ENCODE peak calls at places on chromosomes 11 and 22, in five cellular contexts. N is aorta, W is IMR-90, Y is pancreas, E is colonic mucosa. Z is an unnamed sample.
A peak's percentile ranks its signal among the peaks of the same experiment; 100 is the strongest.

GRCh38 chr11:121464352-121464946 is 11.7 kb upstream of the SORL1-AS1 start:
- DNase-seq in N (peak; percentile 84), W (peak; percentile 94), Y (peak; percentile 31), E (no peak), Z (peak; percentile 80)

GRCh38 chr22:49725516-49725915 is 102.2 kb downstream of the BRD1 start:
- DNase-seq in N (no peak), W (no peak), Y (no peak), E (no peak), Z (no peak)

GRCh38 chr11:133163463-133164419 is 368.6 kb downstream of the OPCML start:
- DNase-seq in N (no peak), W (peak; percentile 20), Y (no peak), E (peak; percentile 24), Z (no peak)

GRCh38 chr11:96708469-96708868 is 318.7 kb downstream of the JRKL start:
- DNase-seq in N (no peak), W (no peak), Y (no peak), E (no peak), Z (no peak)

GRCh38 chr11:133990501-133990900 is 33.7 kb upstream of the IGSF9B start:
- DNase-seq in N (peak; percentile 15), W (no peak), Y (no peak), E (no peak), Z (no peak)

GRCh38 chr11:8768625-8769333 is 86.2 kb downstream of the RPL27A start:
- DNase-seq in N (no peak), W (peak; percentile 89), Y (no peak), E (no peak), Z (no peak)

GRCh38 chr11:3353066-3353465 is 25.9 kb downstream of the ZNF195 start:
- DNase-seq in N (no peak), W (no peak), Y (no peak), E (no peak), Z (no peak)

GRCh38 chr22:45268958-45269844 is 15.5 kb upstream of the UPK3A start:
- DNase-seq in N (peak; percentile 96), W (peak; percentile 53), Y (peak; percentile 74), E (peak; percentile 87), Z (peak; percentile 87)

GRCh38 chr11:113179181-113179701 is 135.1 kb upstream of the TTC12 start:
- DNase-seq in N (no peak), W (no peak), Y (no peak), E (no peak), Z (no peak)

GRCh38 chr11:33633251-33634003 is 67.2 kb downstream of the C11orf91 start:
- DNase-seq in N (no peak), W (peak; percentile 72), Y (no peak), E (no peak), Z (no peak)

GRCh38 chr11:47842749-47843148 is 5.4 kb downstream of the NUP160 start:
- DNase-seq in N (no peak), W (no peak), Y (no peak), E (no peak), Z (no peak)

GRCh38 chr22:48734359-48734758 is 1093.3 kb downstream of the BRD1 start:
- DNase-seq in N (peak; percentile 22), W (no peak), Y (no peak), E (no peak), Z (no peak)

GRCh38 chr22:43620197-43620596 is 191.9 kb downstream of the EFCAB6 start:
- DNase-seq in N (no peak), W (no peak), Y (no peak), E (no peak), Z (no peak)

GRCh38 chr22:27488456-27489224 is 312.9 kb downstream of the MN1 start:
- DNase-seq in N (no peak), W (no peak), Y (peak; percentile 42), E (peak; percentile 32), Z (no peak)

GRCh38 chr11:76615950-76616349 is 54.6 kb downstream of the LRRC32 start:
- DNase-seq in N (peak; percentile 90), W (peak; percentile 38), Y (no peak), E (peak; percentile 80), Z (no peak)

GRCh38 chr11:35751664-35752061 is 89.1 kb downstream of the TRIM44 start:
- DNase-seq in N (no peak), W (no peak), Y (no peak), E (no peak), Z (no peak)

GRCh38 chr11:3161309-3161708 is 3.8 kb downstream of the OSBPL5 start:
- DNase-seq in N (peak; percentile 72), W (no peak), Y (no peak), E (no peak), Z (peak; percentile 65)

GRCh38 chr11:105719073-105719846 is 109.4 kb downstream of the GRIA4 start:
- DNase-seq in N (no peak), W (peak; percentile 92), Y (no peak), E (no peak), Z (no peak)

GRCh38 chr11:125591659-125592304 is 870 bp upstream of the STT3A start:
- DNase-seq in N (peak; percentile 80), W (peak; percentile 13), Y (peak; percentile 33), E (peak; percentile 47), Z (peak; percentile 50)

GRCh38 chr11:64297722-64298358 is 2.3 kb upstream of the CATSPERZ start:
- DNase-seq in N (no peak), W (no peak), Y (no peak), E (no peak), Z (no peak)

GRCh38 chr11:64296236-64296635 is 3.9 kb upstream of the CATSPERZ start:
- DNase-seq in N (no peak), W (no peak), Y (no peak), E (no peak), Z (no peak)

GRCh38 chr11:64296830-64297721 is 3.1 kb upstream of the CATSPERZ start:
- DNase-seq in N (no peak), W (no peak), Y (no peak), E (no peak), Z (no peak)

GRCh38 chr11:64299847-64300648 is at the start of gene CATSPERZ:
- DNase-seq in N (no peak), W (no peak), Y (no peak), E (no peak), Z (no peak)

GRCh38 chr11:64298966-64299846 is 952 bp upstream of the CATSPERZ start:
- DNase-seq in N (peak; percentile 92), W (no peak), Y (peak; percentile 61), E (peak; percentile 65), Z (peak; percentile 90)
- H3K27me3 ChIP-seq in N (no peaks in the 10 kb centered on the region), W (peaks cover 65% of the 10 kb centered on the region), Y (peaks cover 3% of the 10 kb centered on the region), E (peaks cover 55% of the 10 kb centered on the region), Z (peaks cover 68% of the 10 kb centered on the region)

GRCh38 chr11:14637868-14638409 is 5.7 kb upstream of the PDE3B start:
- DNase-seq in N (no peak), W (no peak), Y (no peak), E (no peak), Z (no peak)

GRCh38 chr11:14635559-14635958 is 8.0 kb upstream of the PDE3B start:
- DNase-seq in N (no peak), W (no peak), Y (no peak), E (no peak), Z (no peak)

GRCh38 chr11:14636119-14636518 is 7.5 kb upstream of the PDE3B start:
- DNase-seq in N (no peak), W (no peak), Y (no peak), E (no peak), Z (no peak)

GRCh38 chr11:14641801-14642200 is 1.8 kb upstream of the PDE3B start:
- DNase-seq in N (no peak), W (no peak), Y (no peak), E (no peak), Z (no peak)

DNA sequence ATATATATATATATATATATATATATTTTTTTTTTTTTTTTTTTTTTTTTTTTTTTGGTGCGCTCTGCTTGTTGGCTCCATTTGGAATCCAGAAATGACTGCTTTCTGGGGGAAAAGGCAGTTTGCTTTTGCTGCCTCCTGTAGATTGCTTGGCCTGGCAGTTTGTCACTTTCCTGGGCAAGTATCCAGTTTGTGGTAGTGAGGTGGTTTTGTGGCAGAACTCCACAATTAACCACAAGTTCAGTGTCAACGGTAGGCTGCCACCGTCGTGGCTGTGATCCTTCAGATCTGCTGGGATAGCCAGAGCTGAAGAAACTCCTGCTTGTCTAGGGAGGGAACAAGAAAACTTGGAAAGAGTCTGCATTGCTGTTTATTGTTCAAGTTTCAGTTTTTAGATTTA is 5.0 kb upstream of the PDE3B start:
- DNase-seq in N (no peak), W (no peak), Y (no peak), E (no peak), Z (no peak)
- H3K27me3 ChIP-seq in N (no peaks in the 10 kb centered on the region), W (peaks cover 2% of the 10 kb centered on the region), Y (no peaks in the 10 kb centered on the region), E (no peaks in the 10 kb centered on the region), Z (no peaks in the 10 kb centered on the region)

GRCh38 chr11:116062526-116063171 is 558.4 kb upstream of the CADM1 start:
- DNase-seq in N (no peak), W (no peak), Y (no peak), E (no peak), Z (no peak)
- H3K27me3 ChIP-seq in N (no peaks in the 10 kb centered on the region), W (no peaks in the 10 kb centered on the region), Y (no peaks in the 10 kb centered on the region), E (no peaks in the 10 kb centered on the region), Z (no peaks in the 10 kb centered on the region)

GRCh38 chr11:44318369-44318768 is 8.4 kb upstream of the ALX4 start:
- DNase-seq in N (no peak), W (no peak), Y (no peak), E (no peak), Z (no peak)
- H3K27me3 ChIP-seq in N (no peaks in the 10 kb centered on the region), W (peaks cover 94% of the 10 kb centered on the region), Y (peaks cover 2% of the 10 kb centered on the region), E (peaks cover 91% of the 10 kb centered on the region), Z (peaks cover 100% of the 10 kb centered on the region)

GRCh38 chr11:126702165-126702738 is 298.3 kb downstream of the KIRREL3 start:
- DNase-seq in N (no peak), W (peak; percentile 38), Y (no peak), E (no peak), Z (no peak)
- H3K27me3 ChIP-seq in N (no peaks in the 10 kb centered on the region), W (no peaks in the 10 kb centered on the region), Y (no peaks in the 10 kb centered on the region), E (no peaks in the 10 kb centered on the region), Z (no peaks in the 10 kb centered on the region)

Z was measured in left lung.